ENCODE peak calls at places on chromosomes 12 and 14, in five cellular contexts. H is pons; C is NCI-H1436; T is CD4-positive, alpha-beta T cell; W is ureter. I is an unnamed sample.

GRCh38 chr12:78085562-78086182 is 255.0 kb downstream of the NAV3 start:
- DNase-seq in H (no peak), C (no peak), T (no peak), W (no peak), I (no peak)

GRCh38 chr12:76637807-76638206 is 78.2 kb upstream of the OSBPL8 start:
- DNase-seq in H (no peak), C (no peak), T (no peak), W (no peak), I (no peak)

GRCh38 chr12:92759634-92760268 is 57.0 kb downstream of the PLEKHG7 start:
- DNase-seq in H (no peak), C (no peak), T (no peak), W (no peak), I (peak)

GRCh38 chr14:94380225-94381148 is 7.9 kb downstream of the SERPINA1 start:
- DNase-seq in H (no peak), C (no peak), T (no peak), W (no peak), I (no peak)

GRCh38 chr12:25501565-25501964 is 51.5 kb downstream of the LMNTD1 start:
- DNase-seq in H (no peak), C (no peak), T (no peak), W (no peak), I (no peak)

GRCh38 chr12:79409562-79409961 is 281.2 kb downstream of the PAWR start:
- DNase-seq in H (no peak), C (no peak), T (no peak), W (no peak), I (peak)

GRCh38 chr12:44317651-44318126 is 481.8 kb downstream of the TMEM117 start:
- DNase-seq in H (peak), C (peak), T (no peak), W (no peak), I (peak)

GRCh38 chr14:105487449-105487985 is 831 bp downstream of the CRIP1 start:
- DNase-seq in H (no peak), C (no peak), T (peak), W (no peak), I (no peak)

GRCh38 chr14:69288956-69289705 is 29.2 kb downstream of the GALNT16 start:
- DNase-seq in H (no peak), C (no peak), T (no peak), W (no peak), I (no peak)

GRCh38 chr12:52613363-52614030 is 4.9 kb downstream of the KRT73 start:
- DNase-seq in H (no peak), C (no peak), T (no peak), W (no peak), I (no peak)

GRCh38 chr12:87518508-87518907 is 510.7 kb downstream of the C12orf50 start:
- DNase-seq in H (no peak), C (no peak), T (no peak), W (no peak), I (no peak)

GRCh38 chr14:96455588-96455987 is 46.6 kb upstream of the PAPOLA start:
- DNase-seq in H (no peak), C (no peak), T (no peak), W (no peak), I (no peak)

GRCh38 chr12:308511-308910 is 45.9 kb upstream of the SLC6A13 start:
- DNase-seq in H (no peak), C (no peak), T (no peak), W (no peak), I (no peak)

GRCh38 chr12:105935981-105936380 is 202.8 kb downstream of the NUAK1 start:
- DNase-seq in H (no peak), C (no peak), T (no peak), W (no peak), I (no peak)

GRCh38 chr12:19030603-19031002 is 98.9 kb upstream of the PLEKHA5 start:
- DNase-seq in H (no peak), C (no peak), T (no peak), W (no peak), I (no peak)

GRCh38 chr14:99676657-99677056 is 7.4 kb upstream of the CYP46A1 start:
- DNase-seq in H (no peak), C (no peak), T (no peak), W (no peak), I (no peak)

GRCh38 chr14:35213143-35213788 is 78.9 kb upstream of the PSMA6 start:
- DNase-seq in H (no peak), C (no peak), T (no peak), W (no peak), I (no peak)

GRCh38 chr14:55963295-55963694 is 154.9 kb upstream of the PELI2 start:
- DNase-seq in H (no peak), C (no peak), T (no peak), W (no peak), I (no peak)

GRCh38 chr14:54348923-54349615 is 47.7 kb upstream of the CDKN3 start:
- DNase-seq in H (no peak), C (no peak), T (no peak), W (no peak), I (peak)

GRCh38 chr12:13234045-13234641 is 37.6 kb downstream of the EMP1 start:
- DNase-seq in H (peak), C (no peak), T (no peak), W (peak), I (peak)

GRCh38 chr14:76267322-76268012 is 108.5 kb upstream of the ESRRB start:
- DNase-seq in H (peak), C (no peak), T (no peak), W (peak), I (peak)

GRCh38 chr12:52280796-52281560 is 6.5 kb downstream of the KRT86 start:
- DNase-seq in H (no peak), C (no peak), T (no peak), W (peak), I (peak)

GRCh38 chr12:3140284-3140683 is 63.1 kb downstream of the TSPAN9 start:
- DNase-seq in H (no peak), C (no peak), T (no peak), W (no peak), I (no peak)

GRCh38 chr12:105377077-105377476 is 46.6 kb downstream of the C12orf75 start:
- DNase-seq in H (no peak), C (no peak), T (no peak), W (no peak), I (no peak)

GRCh38 chr14:62655161-62655560 is 390.1 kb downstream of the KCNH5 start:
- DNase-seq in H (no peak), C (no peak), T (no peak), W (no peak), I (no peak)

GRCh38 chr12:95884998-95885397 is 26.2 kb downstream of the SNRPF start:
- DNase-seq in H (no peak), C (no peak), T (no peak), W (no peak), I (no peak)

GRCh38 chr12:29681370-29681769 is 102.4 kb downstream of the TMTC1 start:
- DNase-seq in H (no peak), C (no peak), T (no peak), W (no peak), I (no peak)

GRCh38 chr14:101824339-101824727 is 62.8 kb downstream of the PPP2R5C start:
- DNase-seq in H (no peak), C (no peak), T (no peak), W (no peak), I (no peak)

GRCh38 chr12:131511803-131512564 is 198.9 kb upstream of the SFSWAP start:
- DNase-seq in H (no peak), C (no peak), T (no peak), W (no peak), I (no peak)

GRCh38 chr12:115937345-115937744 is 340.1 kb downstream of the MED13L start:
- DNase-seq in H (no peak), C (no peak), T (no peak), W (no peak), I (no peak)

GRCh38 chr12:52867636-52868035 is 18.8 kb upstream of the KRT78 start:
- DNase-seq in H (no peak), C (no peak), T (peak), W (peak), I (no peak)

GRCh38 chr12:77947746-77948145 is 117.1 kb downstream of the NAV3 start:
- DNase-seq in H (no peak), C (no peak), T (no peak), W (no peak), I (no peak)